ENCODE peak calls at places on chromosomes 5 and 9, in ten cellular contexts. D is A549, A is tibial nerve, C is sigmoid colon, O is ovary, S is transverse colon, Q is stomach, F is GM12878, P is esophagus muscularis mucosa, Y is H1. N is an unnamed sample.
A peak's percentile ranks its signal among the peaks of the same experiment; 100 is the strongest.

GRCh38 chr5:139147743-139148079 is 50.5 kb downstream of the SIL1 start:
- DNase-seq in D (no peak), A (no peak), C (peak; percentile 95), O (peak; percentile 73), S (peak; percentile 71), Q (peak; percentile 83), F (no peak), P (no peak), Y (no peak), N (peak; percentile 65)

GRCh38 chr5:35229076-35230042 is 928 bp downstream of the PRLR start:
- DNase-seq in D (no peak), A (no peak), C (no peak), O (no peak), S (peak; percentile 62), Q (peak; percentile 68), F (no peak), P (no peak), Y (peak; percentile 79), N (peak; percentile 66)

GRCh38 chr5:158967566-158967965 is 132.2 kb downstream of the EBF1 start:
- DNase-seq in D (no peak), A (no peak), C (no peak), O (no peak), S (no peak), Q (no peak), F (no peak), P (no peak), Y (no peak), N (no peak)

GRCh38 chr5:68333649-68334549 is 118.3 kb downstream of the PIK3R1 start:
- DNase-seq in D (peak; percentile 46), A (no peak), C (no peak), O (no peak), S (no peak), Q (no peak), F (no peak), P (no peak), Y (no peak), N (no peak)

GRCh38 chr9:6686396-6686795 is 40.9 kb upstream of the GLDC start:
- DNase-seq in D (no peak), A (no peak), C (no peak), O (no peak), S (no peak), Q (no peak), F (no peak), P (no peak), Y (no peak), N (no peak)

GRCh38 chr5:76473676-76474075 is 70.6 kb downstream of the IQGAP2 start:
- DNase-seq in D (no peak), A (no peak), C (no peak), O (no peak), S (no peak), Q (no peak), F (no peak), P (no peak), Y (no peak), N (no peak)

GRCh38 chr9:121322737-121323448 is 47.2 kb downstream of the STOM start:
- DNase-seq in D (no peak), A (no peak), C (peak; percentile 69), O (no peak), S (no peak), Q (no peak), F (no peak), P (no peak), Y (no peak), N (no peak)

GRCh38 chr5:155313518-155313917 is 300.0 kb downstream of the KIF4B start:
- DNase-seq in D (no peak), A (no peak), C (no peak), O (no peak), S (no peak), Q (no peak), F (no peak), P (no peak), Y (no peak), N (no peak)

GRCh38 chr9:135414293-135414692 is 65.3 kb upstream of the PPP1R26 start:
- DNase-seq in D (no peak), A (no peak), C (no peak), O (no peak), S (no peak), Q (no peak), F (no peak), P (no peak), Y (no peak), N (peak; percentile 17)

GRCh38 chr9:107049825-107050184 is 186.8 kb downstream of the ZNF462 start:
- DNase-seq in D (no peak), A (no peak), C (no peak), O (no peak), S (no peak), Q (no peak), F (no peak), P (no peak), Y (no peak), N (no peak)

GRCh38 chr9:2417730-2418129 is 203.9 kb upstream of the VLDLR start:
- DNase-seq in D (no peak), A (no peak), C (no peak), O (no peak), S (no peak), Q (no peak), F (no peak), P (no peak), Y (no peak), N (no peak)

GRCh38 chr5:82336566-82337351 is 58.6 kb upstream of the RPS23 start:
- DNase-seq in D (no peak), A (no peak), C (no peak), O (no peak), S (no peak), Q (no peak), F (no peak), P (no peak), Y (no peak), N (no peak)

GRCh38 chr9:129826344-129826743 is 2.4 kb upstream of the TOR1A start:
- DNase-seq in D (no peak), A (no peak), C (no peak), O (no peak), S (no peak), Q (no peak), F (no peak), P (no peak), Y (no peak), N (no peak)

GRCh38 chr9:122158202-122158601 is 1.4 kb downstream of the NDUFA8 start:
- DNase-seq in D (peak; percentile 76), A (no peak), C (no peak), O (no peak), S (peak; percentile 26), Q (no peak), F (no peak), P (no peak), Y (no peak), N (peak; percentile 60)

GRCh38 chr9:121073038-121073437 is 1.7 kb upstream of the CNTRL start:
- DNase-seq in D (no peak), A (no peak), C (peak; percentile 88), O (peak; percentile 39), S (peak; percentile 33), Q (peak; percentile 39), F (no peak), P (no peak), Y (no peak), N (no peak)

DNA sequence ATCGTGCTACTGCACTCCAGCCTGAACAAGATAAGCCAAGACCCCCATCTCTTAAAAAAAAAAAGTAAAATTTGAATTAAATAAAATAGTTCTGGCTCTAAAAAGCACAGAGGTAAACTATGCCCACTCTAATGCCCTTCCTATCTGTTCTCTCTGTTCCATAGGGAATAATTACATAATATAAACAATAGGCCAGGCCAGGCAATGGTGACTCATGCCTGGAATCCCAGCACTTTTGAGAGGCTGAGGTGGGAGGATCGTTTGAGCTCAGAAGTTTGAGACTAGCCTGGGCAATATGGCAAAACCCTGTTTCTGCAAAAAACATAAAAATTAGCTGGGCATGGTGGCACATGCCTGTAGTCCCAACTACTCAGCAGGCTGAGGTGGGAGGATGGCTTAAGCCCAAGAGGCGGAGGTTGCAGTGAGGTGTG is 47.4 kb downstream of the MYO10 start:
- DNase-seq in D (no peak), A (no peak), C (no peak), O (no peak), S (no peak), Q (no peak), F (no peak), P (no peak), Y (no peak), N (no peak)
- TF ChIP-seq EP300 in D (no peak), A (no peak), C (no peak), O (no peak), S (no peak), Q (no peak), F (no peak), P (no peak), Y (no peak), N (no peak)

GRCh38 chr5:121497176-121497575 is 354.5 kb upstream of the FTMT start:
- DNase-seq in D (no peak), A (no peak), C (no peak), O (no peak), S (no peak), Q (no peak), F (no peak), P (no peak), Y (no peak), N (no peak)
- TF ChIP-seq EP300 in D (no peak), A (no peak), C (no peak), O (no peak), S (no peak), Q (no peak), F (no peak), P (no peak), Y (no peak), N (no peak)

GRCh38 chr5:10735569-10736255 is 25.3 kb downstream of the DAP start:
- DNase-seq in D (no peak), A (no peak), C (no peak), O (no peak), S (no peak), Q (no peak), F (no peak), P (no peak), Y (no peak), N (no peak)
- TF ChIP-seq EP300 in D (no peak), A (no peak), C (no peak), O (no peak), S (no peak), Q (no peak), F (no peak), P (no peak), Y (no peak), N (no peak)

GRCh38 chr5:54668096-54668495 is 150.5 kb downstream of the SNX18 start:
- DNase-seq in D (no peak), A (no peak), C (no peak), O (no peak), S (no peak), Q (no peak), F (no peak), P (no peak), Y (no peak), N (no peak)

GRCh38 chr5:54661111-54661510 is 143.6 kb downstream of the SNX18 start:
- DNase-seq in D (no peak), A (no peak), C (no peak), O (no peak), S (no peak), Q (no peak), F (no peak), P (no peak), Y (no peak), N (no peak)

GRCh38 chr5:54659651-54660050 is 142.1 kb downstream of the SNX18 start:
- DNase-seq in D (no peak), A (no peak), C (peak; percentile 72), O (no peak), S (no peak), Q (no peak), F (no peak), P (no peak), Y (no peak), N (no peak)

GRCh38 chr5:54667136-54667535 is 149.6 kb downstream of the SNX18 start:
- DNase-seq in D (no peak), A (no peak), C (no peak), O (no peak), S (no peak), Q (no peak), F (no peak), P (no peak), Y (no peak), N (no peak)

GRCh38 chr5:54663876-54664275 is 146.3 kb downstream of the SNX18 start:
- DNase-seq in D (no peak), A (peak; percentile 37), C (peak; percentile 78), O (peak; percentile 48), S (peak; percentile 22), Q (no peak), F (no peak), P (no peak), Y (no peak), N (no peak)
- TF ChIP-seq EP300 in D (no peak), A (no peak), C (no peak), O (no peak), S (no peak), Q (no peak), F (no peak), P (no peak), Y (no peak), N (no peak)